ENCODE peak calls at places on chromosomes 6 and 20, in five cellular contexts. A, J, D, O and X are unnamed samples.

GRCh38 chr6:149325648-149326236 is 8.2 kb downstream of the TAB2 start:
- DNase-seq in A (no peak), J (no peak), D (no peak), O (no peak), X (no peak)

GRCh38 chr6:143060806-143061596 is at the start of gene AIG1:
- DNase-seq in A (peak), J (peak), D (peak), O (peak), X (peak)

GRCh38 chr20:8019178-8019997 is at the start of gene TMX4:
- DNase-seq in A (peak), J (peak), D (peak), O (peak), X (peak)

GRCh38 chr6:106608080-106608668 is 21.1 kb downstream of the RTN4IP1 start:
- DNase-seq in A (no peak), J (no peak), D (no peak), O (no peak), X (no peak)

GRCh38 chr6:101395345-101395744 is 1.8 kb downstream of the GRIK2 start:
- DNase-seq in A (no peak), J (no peak), D (no peak), O (no peak), X (no peak)

GRCh38 chr6:170160031-170160627 is 130.7 kb downstream of the DLL1 start:
- DNase-seq in A (peak), J (no peak), D (no peak), O (no peak), X (no peak)

GRCh38 chr20:43991982-43992381 is 77.3 kb downstream of the TOX2 start:
- DNase-seq in A (no peak), J (no peak), D (no peak), O (no peak), X (no peak)

GRCh38 chr6:126261792-126262421 is 78.0 kb upstream of the CENPW start:
- DNase-seq in A (no peak), J (no peak), D (no peak), O (no peak), X (no peak)

GRCh38 chr20:5808901-5809300 is 58.7 kb downstream of the SHLD1 start:
- DNase-seq in A (no peak), J (no peak), D (no peak), O (no peak), X (no peak)

GRCh38 chr20:38290829-38291581 is 13.0 kb upstream of the BPI start:
- DNase-seq in A (no peak), J (no peak), D (no peak), O (no peak), X (no peak)

GRCh38 chr20:11453430-11453829 is 464.3 kb upstream of the BTBD3 start:
- DNase-seq in A (no peak), J (no peak), D (no peak), O (no peak), X (no peak)

GRCh38 chr6:3755637-3756515 is 4.4 kb upstream of the PXDC1 start:
- DNase-seq in A (no peak), J (no peak), D (no peak), O (peak), X (no peak)

GRCh38 chr20:50980071-50980681 is 21.6 kb downstream of the MOCS3 start:
- DNase-seq in A (no peak), J (peak), D (no peak), O (no peak), X (no peak)

GRCh38 chr6:160249687-160250086 is 8.9 kb downstream of the SLC22A2 start:
- DNase-seq in A (no peak), J (no peak), D (no peak), O (no peak), X (no peak)

GRCh38 chr6:45590225-45590624 is 212.5 kb upstream of the SUPT3H start:
- DNase-seq in A (no peak), J (peak), D (no peak), O (peak), X (no peak)

GRCh38 chr6:139732451-139732850 is 358.0 kb upstream of the CITED2 start:
- DNase-seq in A (peak), J (peak), D (no peak), O (no peak), X (no peak)

GRCh38 chr6:35955970-35956369 is 35.1 kb upstream of the SRPK1 start:
- DNase-seq in A (no peak), J (no peak), D (no peak), O (no peak), X (no peak)